ENCODE peak calls at places on chromosomes 6 and 20, in four cellular contexts. D, A, R and L are unnamed samples.

GRCh38 chr20:12744026-12744425 is 264.7 kb upstream of the SPTLC3 start:
- DNase-seq in D (no peak), A (no peak), R (no peak), L (no peak)

GRCh38 chr6:43971776-43972126 is 155.5 kb downstream of the MRPL14 start:
- DNase-seq in D (no peak), A (no peak), R (no peak), L (no peak)

GRCh38 chr6:1321715-1322114 is 9.8 kb downstream of the FOXQ1 start:
- DNase-seq in D (no peak), A (no peak), R (no peak), L (no peak)

GRCh38 chr20:53510266-53510665 is 83.4 kb downstream of the ZNF217 start:
- DNase-seq in D (no peak), A (no peak), R (no peak), L (no peak)

GRCh38 chr20:6886065-6886729 is 118.7 kb downstream of the BMP2 start:
- DNase-seq in D (no peak), A (no peak), R (no peak), L (no peak)

GRCh38 chr6:41111017-41111416 is 38.2 kb downstream of the NFYA start:
- DNase-seq in D (no peak), A (no peak), R (no peak), L (no peak)

GRCh38 chr6:25834950-25835349 is 3.1 kb upstream of the SLC17A1 start:
- DNase-seq in D (no peak), A (no peak), R (no peak), L (no peak)

GRCh38 chr6:55293116-55293515 is 34.2 kb upstream of the GFRAL start:
- DNase-seq in D (peak), A (no peak), R (no peak), L (peak)

GRCh38 chr20:4014031-4014474 is 1.3 kb downstream of the RNF24 start:
- DNase-seq in D (peak), A (no peak), R (peak), L (peak)

GRCh38 chr6:5723905-5724691 is 282.6 kb downstream of the NRN1 start:
- DNase-seq in D (no peak), A (peak), R (no peak), L (no peak)

GRCh38 chr6:97059473-97059872 is 134.9 kb downstream of the KLHL32 start:
- DNase-seq in D (peak), A (peak), R (peak), L (peak)

GRCh38 chr6:92893741-92894140 is 525.6 kb downstream of the EPHA7 start:
- DNase-seq in D (no peak), A (no peak), R (no peak), L (no peak)

GRCh38 chr20:48352042-48352441 is 475.8 kb downstream of the PREX1 start:
- DNase-seq in D (no peak), A (no peak), R (no peak), L (no peak)

GRCh38 chr20:55961351-55962320 is 43.7 kb downstream of the CBLN4 start:
- DNase-seq in D (no peak), A (no peak), R (no peak), L (no peak)

GRCh38 chr20:41570552-41570951 is 47.6 kb downstream of the CHD6 start:
- DNase-seq in D (no peak), A (no peak), R (no peak), L (no peak)

DNA sequence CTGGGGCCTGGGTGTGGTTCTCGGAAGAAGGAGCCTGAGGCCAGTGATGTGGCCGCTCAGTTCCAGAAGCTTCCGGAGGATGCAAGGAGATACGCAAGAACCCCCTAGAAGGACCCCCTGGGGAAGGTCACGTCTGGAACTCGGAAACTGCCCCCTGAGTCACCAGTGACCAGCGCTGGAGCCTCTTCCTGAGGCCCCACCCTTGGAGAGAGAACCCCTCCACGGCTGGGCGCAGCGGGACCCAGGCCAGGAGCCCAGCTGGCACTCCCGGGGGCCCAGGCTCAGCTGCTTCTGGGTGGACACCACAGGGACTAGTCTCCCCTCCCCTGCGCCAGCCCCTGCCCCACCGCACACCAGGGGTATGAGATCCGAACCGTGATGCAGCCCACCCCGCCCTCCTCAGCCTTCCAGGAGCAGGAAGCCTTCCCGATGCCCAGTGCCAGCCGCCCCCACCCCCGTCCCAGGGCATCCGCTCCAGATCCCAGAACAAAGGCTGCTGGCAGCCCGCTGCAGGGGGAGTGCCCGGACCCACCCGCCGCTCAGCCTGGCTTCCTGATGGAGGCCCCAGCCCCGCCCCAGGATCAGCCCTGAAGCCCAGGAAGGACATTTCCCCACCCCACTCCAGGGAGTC is 7.5 kb downstream of the LAMA5 start:
- DNase-seq in D (no peak), A (no peak), R (peak), L (no peak)
- TF ChIP-seq FOXK2 in D (no peak), A (no peak), R (no peak), L (no peak)

GRCh38 chr6:146339716-146340115 is 203.9 kb upstream of the RAB32 start:
- DNase-seq in D (no peak), A (no peak), R (no peak), L (no peak)

GRCh38 chr6:146337376-146337775 is 206.3 kb upstream of the RAB32 start:
- DNase-seq in D (no peak), A (no peak), R (no peak), L (no peak)

GRCh38 chr6:146341498-146342230 is 202.0 kb upstream of the RAB32 start:
- DNase-seq in D (no peak), A (no peak), R (no peak), L (no peak)

GRCh38 chr6:146331008-146331407 is 212.6 kb upstream of the RAB32 start:
- DNase-seq in D (no peak), A (no peak), R (no peak), L (no peak)

DNA sequence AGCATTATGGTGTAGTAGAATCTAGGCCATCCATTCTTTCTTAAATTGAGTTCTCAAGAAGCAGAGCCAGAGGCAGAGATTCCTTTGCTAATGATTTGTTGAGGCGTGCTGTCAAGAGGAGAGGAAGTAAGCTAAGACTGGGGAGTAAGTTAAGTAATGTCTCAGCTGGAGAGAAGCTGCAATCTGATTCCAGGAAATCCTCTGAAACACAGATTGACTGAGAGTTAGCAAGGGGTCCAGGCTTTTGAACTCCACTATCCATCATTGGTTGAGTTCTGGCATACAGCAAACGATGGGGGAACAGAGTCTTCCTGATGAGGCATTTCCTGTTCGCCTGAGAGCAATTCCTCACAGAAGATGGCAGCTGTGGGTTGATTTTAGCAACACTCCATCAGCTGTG is 207.4 kb upstream of the RAB32 start:
- DNase-seq in D (no peak), A (no peak), R (no peak), L (no peak)
- TF ChIP-seq FOXK2 in D (no peak), A (no peak), R (no peak), L (no peak)

DNA sequence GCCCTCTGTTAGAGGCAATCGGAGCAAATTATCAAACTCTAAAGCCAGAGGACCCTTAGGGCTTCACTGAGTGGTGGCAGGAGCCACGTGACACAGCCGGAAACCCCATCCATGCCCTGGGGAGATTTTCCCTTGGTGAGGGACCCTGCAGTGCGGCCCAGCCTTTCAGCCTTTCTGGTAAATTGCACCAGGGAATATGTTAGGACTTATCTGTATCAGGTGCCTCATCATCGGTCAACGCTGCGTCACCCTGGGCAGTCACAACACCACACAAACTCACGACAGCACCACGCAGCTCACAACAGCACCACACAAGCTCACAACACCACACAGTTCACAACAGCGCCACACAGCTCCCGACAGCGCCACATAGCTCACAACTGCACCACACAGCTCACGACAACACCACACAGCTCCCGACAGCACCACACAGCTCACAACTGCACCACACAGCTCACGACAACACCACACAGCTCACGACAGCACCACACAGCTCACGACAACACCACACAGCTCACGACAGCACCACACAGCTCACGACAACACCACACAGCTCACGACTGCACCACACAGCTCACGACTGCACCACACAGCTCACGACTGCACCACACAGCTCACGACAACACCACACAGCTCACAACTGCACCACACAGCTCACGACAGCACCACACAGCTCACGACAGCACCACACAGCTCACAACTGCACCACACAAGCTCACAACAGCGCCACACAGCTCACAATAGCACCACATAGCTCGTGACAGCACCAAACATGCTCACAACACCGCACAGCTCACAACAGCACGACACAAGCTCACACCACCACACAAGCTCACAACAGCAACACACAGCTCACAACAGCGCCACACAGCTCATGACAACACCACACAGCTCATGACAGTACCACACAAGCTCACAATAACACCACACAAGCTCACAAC is 199.0 kb downstream of the DLL1 start:
- DNase-seq in D (no peak), A (no peak), R (no peak), L (no peak)
- TF ChIP-seq FOXK2 in D (no peak), A (no peak), R (no peak), L (no peak)

DNA sequence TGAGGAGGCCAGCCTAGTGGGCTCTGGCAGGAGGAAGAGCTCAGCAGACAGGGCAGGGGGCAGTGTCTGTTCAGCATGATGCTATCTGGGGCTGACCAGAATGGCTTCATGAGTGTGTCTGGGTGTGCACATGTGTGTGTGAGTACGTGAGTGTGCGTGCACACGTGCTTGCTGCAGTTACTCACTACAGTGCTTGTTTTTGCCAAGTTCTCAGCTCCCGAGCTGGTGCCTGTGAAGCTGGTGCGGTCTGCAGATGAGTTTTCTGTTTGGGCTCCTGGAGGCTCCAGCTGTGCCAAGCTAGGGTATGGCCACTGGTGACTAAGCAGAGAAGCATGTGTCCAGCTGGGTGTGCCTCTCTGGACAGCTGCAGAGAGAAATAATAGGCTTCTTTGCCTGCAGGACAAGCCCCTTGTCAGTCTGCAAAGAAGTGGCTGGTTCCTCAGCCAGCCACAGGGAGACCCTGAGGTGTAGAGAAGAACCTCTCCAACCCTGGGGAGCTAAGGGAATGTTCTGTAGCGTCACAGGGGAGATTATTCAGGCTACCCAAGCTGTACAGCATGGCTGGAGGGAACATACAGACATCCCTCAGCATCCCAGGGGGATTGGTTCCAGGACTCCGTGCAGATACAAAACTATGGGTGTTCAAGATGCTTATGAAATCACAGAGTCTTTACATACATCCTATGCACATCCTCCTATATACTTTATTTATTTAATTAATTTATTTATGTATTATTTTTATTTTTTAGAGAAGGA is 40.2 kb upstream of the FAM50B start:
- DNase-seq in D (peak), A (no peak), R (no peak), L (no peak)
- TF ChIP-seq FOXK2 in D (no peak), A (no peak), R (no peak), L (no peak)

GRCh38 chr6:53139841-53140413 is 8.7 kb downstream of the GCM1 start:
- DNase-seq in D (peak), A (no peak), R (no peak), L (no peak)
- TF ChIP-seq FOXK2 in D (no peak), A (no peak), R (no peak), L (no peak)